ENCODE peak calls at places on chromosomes 4 and X, in ten cellular contexts. I is lower leg skin; C is activated T-helper 1 cell treated with anti-CD3 and anti-CD28 coated beads, Interleukin-2, amount 50 U/mL, for 16 hours; E is activated T-cell treated with anti-CD3 and anti-CD28 coated beads, Interleukin-2, amount 50 U/mL, for 72 hours; B is OCI-LY7; J is fibroblast of gingiva; G is fibroblast of the aortic adventitia; S is amniotic stem cell; D is iris pigment epithelial cell; L is neuronal stem cell. U is an unnamed sample.

GRCh38 chr4:20416800-20417199 is 165.1 kb downstream of the SLIT2 start:
- DNase-seq in I (no peak), C (no peak), E (no peak), B (no peak), J (no peak), G (no peak), S (no peak), D (no peak), L (no peak), U (no peak)

GRCh38 chr4:33386761-33387160 is 2666.6 kb downstream of the PCDH7 start:
- DNase-seq in I (no peak), C (no peak), E (no peak), B (no peak), J (no peak), G (no peak), S (no peak), D (no peak), L (no peak), U (no peak)

GRCh38 chr4:41541697-41542096 is 3.7 kb downstream of the LIMCH1 start:
- DNase-seq in I (no peak), C (no peak), E (no peak), B (no peak), J (peak), G (peak), S (no peak), D (peak), L (no peak), U (peak)

GRCh38 chr4:169716677-169717076 is 41.1 kb downstream of the HPF1 start:
- DNase-seq in I (no peak), C (no peak), E (no peak), B (no peak), J (no peak), G (peak), S (no peak), D (peak), L (no peak), U (no peak)

GRCh38 chrX:55919367-55920221 is 202.0 kb downstream of the RRAGB start:
- DNase-seq in I (no peak), C (no peak), E (no peak), B (peak), J (no peak), G (no peak), S (no peak), D (no peak), L (no peak), U (no peak)

GRCh38 chrX:69320116-69320515 is 154.9 kb upstream of the PJA1 start:
- DNase-seq in I (peak), C (no peak), E (no peak), B (no peak), J (no peak), G (no peak), S (no peak), D (no peak), L (no peak), U (no peak)

GRCh38 chrX:133495464-133496391 is 80.4 kb upstream of the GPC4 start:
- DNase-seq in I (peak), C (no peak), E (no peak), B (no peak), J (peak), G (peak), S (peak), D (peak), L (no peak), U (no peak)

GRCh38 chr4:180947421-180947820 is 1295.8 kb upstream of the TENM3 start:
- DNase-seq in I (no peak), C (no peak), E (no peak), B (peak), J (peak), G (peak), S (no peak), D (no peak), L (no peak), U (no peak)

GRCh38 chr4:112266823-112267222 is 18.9 kb downstream of the TIFA start:
- DNase-seq in I (no peak), C (no peak), E (no peak), B (peak), J (peak), G (peak), S (no peak), D (peak), L (no peak), U (no peak)

GRCh38 chr4:43008793-43009192 is 116.3 kb downstream of the GRXCR1 start:
- DNase-seq in I (no peak), C (no peak), E (no peak), B (no peak), J (no peak), G (no peak), S (no peak), D (no peak), L (no peak), U (no peak)

GRCh38 chr4:109389367-109390118 is 44.1 kb upstream of the SEC24B start:
- DNase-seq in I (no peak), C (no peak), E (no peak), B (peak), J (no peak), G (no peak), S (no peak), D (no peak), L (no peak), U (no peak)

GRCh38 chr4:86837651-86838050 is 11.5 kb downstream of the SLC10A6 start:
- DNase-seq in I (no peak), C (no peak), E (no peak), B (no peak), J (no peak), G (no peak), S (no peak), D (peak), L (no peak), U (no peak)

GRCh38 chr4:57405359-57405758 is 295.2 kb upstream of the IGFBP7 start:
- DNase-seq in I (no peak), C (no peak), E (no peak), B (no peak), J (no peak), G (peak), S (peak), D (no peak), L (no peak), U (no peak)

GRCh38 chr4:17013382-17014006 is 115.0 kb upstream of the LDB2 start:
- DNase-seq in I (no peak), C (no peak), E (no peak), B (no peak), J (no peak), G (peak), S (peak), D (peak), L (no peak), U (no peak)

GRCh38 chrX:66074920-66075879 is 35.3 kb upstream of the VSIG4 start:
- DNase-seq in I (no peak), C (no peak), E (peak), B (no peak), J (no peak), G (no peak), S (no peak), D (no peak), L (no peak), U (no peak)

GRCh38 chrX:147958316-147958715 is 22.8 kb upstream of the FMR1NB start:
- DNase-seq in I (no peak), C (no peak), E (no peak), B (no peak), J (peak), G (peak), S (no peak), D (peak), L (no peak), U (no peak)

GRCh38 chr4:26220704-26221103 is 100.1 kb upstream of the RBPJ start:
- DNase-seq in I (no peak), C (no peak), E (no peak), B (no peak), J (peak), G (peak), S (peak), D (peak), L (no peak), U (no peak)

GRCh38 chr4:184363258-184363657 is 111.1 kb downstream of the IRF2 start:
- DNase-seq in I (no peak), C (no peak), E (no peak), B (no peak), J (no peak), G (no peak), S (no peak), D (no peak), L (no peak), U (no peak)

GRCh38 chr4:189825466-189825865 is 115.2 kb upstream of the FRG1 start:
- DNase-seq in I (no peak), C (no peak), E (no peak), B (no peak), J (no peak), G (no peak), S (no peak), D (no peak), L (no peak), U (no peak)

GRCh38 chr4:142778430-142778829 is 67.7 kb downstream of the INPP4B start:
- DNase-seq in I (no peak), C (no peak), E (no peak), B (no peak), J (peak), G (peak), S (no peak), D (peak), L (no peak), U (no peak)

GRCh38 chr4:4862665-4863482 is 3.4 kb downstream of the MSX1 start:
- DNase-seq in I (no peak), C (no peak), E (no peak), B (no peak), J (no peak), G (no peak), S (no peak), D (no peak), L (no peak), U (no peak)

GRCh38 chrX:34868633-34869032 is 74.0 kb upstream of the FAM47B start:
- DNase-seq in I (no peak), C (no peak), E (no peak), B (no peak), J (no peak), G (no peak), S (no peak), D (no peak), L (no peak), U (no peak)

GRCh38 chr4:16694491-16695276 is 203.8 kb downstream of the LDB2 start:
- DNase-seq in I (no peak), C (no peak), E (no peak), B (no peak), J (no peak), G (peak), S (no peak), D (no peak), L (no peak), U (no peak)

GRCh38 chrX:100445593-100445992 is 35.5 kb upstream of the PCDH19 start:
- DNase-seq in I (no peak), C (no peak), E (no peak), B (no peak), J (no peak), G (no peak), S (no peak), D (no peak), L (no peak), U (no peak)

GRCh38 chr4:27568236-27568951 is 707.8 kb downstream of the STIM2 start:
- DNase-seq in I (no peak), C (no peak), E (no peak), B (no peak), J (no peak), G (no peak), S (no peak), D (no peak), L (no peak), U (no peak)